ENCODE peak calls at places on chromosomes 11 and 22, in four cellular contexts. One of them, this sample, is unnamed.

GRCh38 chr11:126499124-126499752 is 143.8 kb downstream of the ST3GAL4 start:
- DNase-seq in uterus: no peak
- DNase-seq in HepG2: no peak
- DNase-seq in fibroblast of mammary gland: no peak
- DNase-seq in this sample: no peak

GRCh38 chr11:69576069-69576782 is 64.7 kb upstream of the CCND1 start:
- DNase-seq in uterus: no peak
- DNase-seq in HepG2: no peak
- DNase-seq in fibroblast of mammary gland: no peak
- DNase-seq in this sample: no peak

GRCh38 chr11:65111537-65112225 is at the start of gene TM7SF2:
- DNase-seq in uterus: peak
- DNase-seq in HepG2: peak
- DNase-seq in fibroblast of mammary gland: peak
- DNase-seq in this sample: peak

GRCh38 chr11:36278531-36279245 is 10.5 kb downstream of the COMMD9 start:
- DNase-seq in uterus: no peak
- DNase-seq in HepG2: no peak
- DNase-seq in fibroblast of mammary gland: no peak
- DNase-seq in this sample: no peak

GRCh38 chr11:62883677-62884076 is 3.0 kb downstream of the SLC3A2 start:
- DNase-seq in uterus: no peak
- DNase-seq in HepG2: no peak
- DNase-seq in fibroblast of mammary gland: no peak
- DNase-seq in this sample: no peak

GRCh38 chr11:8613036-8613435 is 19.0 kb upstream of the STK33 start:
- DNase-seq in uterus: no peak
- DNase-seq in HepG2: no peak
- DNase-seq in fibroblast of mammary gland: no peak
- DNase-seq in this sample: no peak

GRCh38 chr11:61551630-61552029 is 29.2 kb downstream of the SYT7 start:
- DNase-seq in uterus: no peak
- DNase-seq in HepG2: no peak
- DNase-seq in fibroblast of mammary gland: peak
- DNase-seq in this sample: no peak

GRCh38 chr11:77151804-77152513 is 23.9 kb downstream of the MYO7A start:
- DNase-seq in uterus: no peak
- DNase-seq in HepG2: no peak
- DNase-seq in fibroblast of mammary gland: peak
- DNase-seq in this sample: no peak

GRCh38 chr11:70662691-70663098 is 264.4 kb downstream of the CTTN start:
- DNase-seq in uterus: no peak
- DNase-seq in HepG2: no peak
- DNase-seq in fibroblast of mammary gland: no peak
- DNase-seq in this sample: no peak

GRCh38 chr11:103406357-103406756 is 297.1 kb downstream of the DYNC2H1 start:
- DNase-seq in uterus: no peak
- DNase-seq in HepG2: no peak
- DNase-seq in fibroblast of mammary gland: no peak
- DNase-seq in this sample: no peak

GRCh38 chr11:107929611-107930200 is 1.5 kb downstream of the RAB39A start:
- DNase-seq in uterus: no peak
- DNase-seq in HepG2: no peak
- DNase-seq in fibroblast of mammary gland: peak
- DNase-seq in this sample: no peak

GRCh38 chr11:125170406-125171031 is 6.0 kb downstream of the PKNOX2 start:
- DNase-seq in uterus: no peak
- DNase-seq in HepG2: no peak
- DNase-seq in fibroblast of mammary gland: peak
- DNase-seq in this sample: peak

GRCh38 chr11:131157678-131158077 is 212.7 kb upstream of the NTM start:
- DNase-seq in uterus: no peak
- DNase-seq in HepG2: no peak
- DNase-seq in fibroblast of mammary gland: no peak
- DNase-seq in this sample: no peak

GRCh38 chr11:78030429-78031325 is 7.6 kb upstream of the KCTD14 start:
- DNase-seq in uterus: no peak
- DNase-seq in HepG2: peak
- DNase-seq in fibroblast of mammary gland: no peak
- DNase-seq in this sample: no peak

GRCh38 chr11:57134284-57134683 is 47.5 kb upstream of the LRRC55 start:
- DNase-seq in uterus: no peak
- DNase-seq in HepG2: no peak
- DNase-seq in fibroblast of mammary gland: no peak
- DNase-seq in this sample: no peak

GRCh38 chr22:49214976-49215375 is 612.7 kb downstream of the BRD1 start:
- DNase-seq in uterus: peak
- DNase-seq in HepG2: no peak
- DNase-seq in fibroblast of mammary gland: no peak
- DNase-seq in this sample: no peak

GRCh38 chr11:128250482-128250881 is 336.9 kb downstream of the ETS1 start:
- DNase-seq in uterus: no peak
- DNase-seq in HepG2: no peak
- DNase-seq in fibroblast of mammary gland: no peak
- DNase-seq in this sample: no peak

GRCh38 chr11:128247235-128247594 is 340.1 kb downstream of the ETS1 start:
- DNase-seq in uterus: peak
- DNase-seq in HepG2: no peak
- DNase-seq in fibroblast of mammary gland: peak
- DNase-seq in this sample: no peak

GRCh38 chr11:128246364-128247234 is 340.8 kb downstream of the ETS1 start:
- DNase-seq in uterus: peak
- DNase-seq in HepG2: no peak
- DNase-seq in fibroblast of mammary gland: peak
- DNase-seq in this sample: peak

GRCh38 chr11:128251140-128251539 is 336.2 kb downstream of the ETS1 start:
- DNase-seq in uterus: no peak
- DNase-seq in HepG2: no peak
- DNase-seq in fibroblast of mammary gland: peak
- DNase-seq in this sample: no peak
- TF ChIP-seq CTCF in uterus: no peak
- TF ChIP-seq CTCF in HepG2: no peak
- TF ChIP-seq CTCF in fibroblast of mammary gland: no peak
- TF ChIP-seq CTCF in this sample: no peak

GRCh38 chr22:50544078-50544745 is 1.5 kb upstream of the KLHDC7B start:
- DNase-seq in uterus: no peak
- DNase-seq in HepG2: no peak
- DNase-seq in fibroblast of mammary gland: peak
- DNase-seq in this sample: peak

GRCh38 chr22:50545522-50546325 is at the start of gene KLHDC7B:
- DNase-seq in uterus: no peak
- DNase-seq in HepG2: no peak
- DNase-seq in fibroblast of mammary gland: no peak
- DNase-seq in this sample: no peak

GRCh38 chr22:50542416-50542927 is 3.2 kb upstream of the KLHDC7B start:
- DNase-seq in uterus: no peak
- DNase-seq in HepG2: no peak
- DNase-seq in fibroblast of mammary gland: peak
- DNase-seq in this sample: no peak

GRCh38 chr22:50546326-50547230 is 879 bp downstream of the KLHDC7B start:
- DNase-seq in uterus: no peak
- DNase-seq in HepG2: no peak
- DNase-seq in fibroblast of mammary gland: no peak
- DNase-seq in this sample: no peak

DNA sequence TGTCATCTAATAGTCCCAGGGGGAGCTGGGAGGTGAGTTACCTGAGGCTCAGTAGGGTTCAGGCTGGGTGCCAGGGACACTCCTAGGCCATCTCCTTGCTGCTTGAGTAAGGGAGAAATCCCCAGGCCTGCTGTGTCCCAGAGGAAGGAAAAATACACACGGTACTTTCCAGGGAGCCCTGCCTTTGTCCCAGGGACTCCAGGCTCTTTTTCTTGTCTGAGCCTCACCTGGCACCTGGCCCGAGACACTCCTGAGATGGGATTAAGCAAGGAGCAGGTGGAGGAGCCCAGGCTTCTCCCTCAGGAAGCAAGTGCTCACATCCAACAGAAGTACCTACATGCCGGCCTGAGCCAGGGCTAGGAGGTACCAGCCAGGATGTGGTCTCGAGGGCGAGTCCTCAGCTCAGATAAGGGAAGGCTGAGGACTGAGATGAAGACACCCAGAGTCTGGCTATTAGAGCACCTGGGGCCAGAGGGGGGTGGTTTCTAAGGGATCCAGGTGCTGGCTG is 899 bp upstream of the KLHDC7B start:
- DNase-seq in uterus: no peak
- DNase-seq in HepG2: no peak
- DNase-seq in fibroblast of mammary gland: no peak
- DNase-seq in this sample: no peak
- H3K4me3 ChIP-seq in uterus: no peak
- H3K4me3 ChIP-seq in HepG2: no peak
- H3K4me3 ChIP-seq in fibroblast of mammary gland: no peak
- H3K4me3 ChIP-seq in this sample: no peak

GRCh38 chr11:32188785-32189184 is 97.9 kb downstream of the RCN1 start:
- DNase-seq in uterus: no peak
- DNase-seq in HepG2: no peak
- DNase-seq in fibroblast of mammary gland: no peak
- DNase-seq in this sample: no peak
- TF ChIP-seq CTCF in uterus: no peak
- TF ChIP-seq CTCF in HepG2: no peak
- TF ChIP-seq CTCF in fibroblast of mammary gland: peak
- TF ChIP-seq CTCF in this sample: no peak

GRCh38 chr11:12109591-12110196 is 696 bp upstream of the MICAL2 start:
- DNase-seq in uterus: no peak
- DNase-seq in HepG2: no peak
- DNase-seq in fibroblast of mammary gland: no peak
- DNase-seq in this sample: no peak
- H3K4me3 ChIP-seq in uterus: peak
- H3K4me3 ChIP-seq in HepG2: peak
- H3K4me3 ChIP-seq in fibroblast of mammary gland: peak
- H3K4me3 ChIP-seq in this sample: peak

GRCh38 chr11:96655474-96655873 is 265.7 kb downstream of the JRKL start:
- DNase-seq in uterus: no peak
- DNase-seq in HepG2: no peak
- DNase-seq in fibroblast of mammary gland: no peak
- DNase-seq in this sample: no peak
- TF ChIP-seq CTCF in uterus: no peak
- TF ChIP-seq CTCF in HepG2: no peak
- TF ChIP-seq CTCF in fibroblast of mammary gland: no peak
- TF ChIP-seq CTCF in this sample: no peak

GRCh38 chr11:5383576-5383975 is at the start of gene OR51M1:
- DNase-seq in uterus: no peak
- DNase-seq in HepG2: no peak
- DNase-seq in fibroblast of mammary gland: no peak
- DNase-seq in this sample: no peak
- H3K4me3 ChIP-seq in uterus: no peak
- H3K4me3 ChIP-seq in HepG2: no peak
- H3K4me3 ChIP-seq in fibroblast of mammary gland: no peak
- H3K4me3 ChIP-seq in this sample: no peak

GRCh38 chr11:94104734-94105133 is 23.9 kb upstream of the PANX1 start:
- DNase-seq in uterus: no peak
- DNase-seq in HepG2: no peak
- DNase-seq in fibroblast of mammary gland: no peak
- DNase-seq in this sample: no peak

GRCh38 chr11:94106699-94107098 is 21.9 kb upstream of the PANX1 start:
- DNase-seq in uterus: no peak
- DNase-seq in HepG2: no peak
- DNase-seq in fibroblast of mammary gland: no peak
- DNase-seq in this sample: no peak

GRCh38 chr11:94103476-94103875 is 25.2 kb upstream of the PANX1 start:
- DNase-seq in uterus: no peak
- DNase-seq in HepG2: no peak
- DNase-seq in fibroblast of mammary gland: no peak
- DNase-seq in this sample: no peak

GRCh38 chr11:94111241-94111640 is 17.4 kb upstream of the PANX1 start:
- DNase-seq in uterus: no peak
- DNase-seq in HepG2: no peak
- DNase-seq in fibroblast of mammary gland: no peak
- DNase-seq in this sample: no peak

DNA sequence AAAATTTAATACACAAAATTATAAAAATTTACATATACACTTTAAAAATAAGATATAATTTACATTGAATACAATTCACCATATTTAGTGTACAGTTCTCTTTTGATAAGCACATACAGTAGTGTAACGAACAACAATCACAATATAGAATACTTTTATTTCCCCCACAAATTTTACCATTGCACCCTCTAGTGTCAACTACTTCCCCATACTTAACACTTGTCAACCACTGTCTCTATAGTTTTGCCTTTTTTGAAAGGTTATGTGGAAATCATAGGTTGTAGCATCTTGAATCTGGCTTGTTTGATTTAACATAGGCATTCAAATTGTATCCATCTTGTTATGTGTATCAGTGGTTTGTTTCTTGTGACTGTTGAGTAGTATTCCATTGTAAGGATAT is 21.3 kb upstream of the PANX1 start:
- DNase-seq in uterus: no peak
- DNase-seq in HepG2: no peak
- DNase-seq in fibroblast of mammary gland: no peak
- DNase-seq in this sample: no peak
- TF ChIP-seq CTCF in uterus: no peak
- TF ChIP-seq CTCF in HepG2: no peak
- TF ChIP-seq CTCF in fibroblast of mammary gland: no peak
- TF ChIP-seq CTCF in this sample: no peak

GRCh38 chr11:2256293-2256913 is 14.0 kb downstream of the ASCL2 start:
- DNase-seq in uterus: no peak
- DNase-seq in HepG2: no peak
- DNase-seq in fibroblast of mammary gland: no peak
- DNase-seq in this sample: no peak
- H3K4me3 ChIP-seq in uterus: no peak
- H3K4me3 ChIP-seq in HepG2: no peak
- H3K4me3 ChIP-seq in fibroblast of mammary gland: no peak
- H3K4me3 ChIP-seq in this sample: no peak

GRCh38 chr11:111688028-111688427 is 78.2 kb downstream of the PPP2R1B start:
- DNase-seq in uterus: no peak
- DNase-seq in HepG2: no peak
- DNase-seq in fibroblast of mammary gland: no peak
- DNase-seq in this sample: no peak
- TF ChIP-seq CTCF in uterus: no peak
- TF ChIP-seq CTCF in HepG2: no peak
- TF ChIP-seq CTCF in fibroblast of mammary gland: no peak
- TF ChIP-seq CTCF in this sample: no peak

This sample was measured in WERI-Rb-1.